ENCODE peak calls at places on chromosomes 3 and 15, in nine cellular contexts. J, D, F, Y, Q, U, X, L and S are unnamed samples. For H3K36me3, the result is how much of the 10 kb centered on the place peaks cover.

GRCh38 chr3:58874248-58874741 is 175.5 kb downstream of the CFAP20DC start:
- DNase-seq in D (peak), X (no peak), J (no peak), F (peak), L (no peak), U (peak), Q (no peak), Y (no peak), S (no peak)

GRCh38 chr15:79329186-79329611 is 18.3 kb downstream of the TMED3 start:
- DNase-seq in Y (no peak), D (peak), Q (no peak), U (no peak), X (no peak), L (no peak), F (peak), J (no peak), S (no peak)

GRCh38 chr3:188772886-188773285 is 398.9 kb upstream of the TPRG1 start:
- DNase-seq in D (peak), U (no peak), J (no peak), Q (peak), L (no peak), F (peak), X (peak), Y (no peak), S (no peak)

GRCh38 chr15:101765772-101766456 is 37.4 kb upstream of the OR4F6 start:
- DNase-seq in U (no peak), Q (no peak), X (no peak), J (no peak), D (no peak), Y (no peak), F (no peak), L (no peak), S (no peak)

GRCh38 chr3:66397745-66398144 is 103.1 kb downstream of the LRIG1 start:
- DNase-seq in L (no peak), Y (no peak), F (peak), J (no peak), D (peak), U (no peak), Q (no peak), X (peak), S (no peak)

GRCh38 chr3:15367059-15367458 is 34.7 kb upstream of the SH3BP5 start:
- DNase-seq in L (no peak), D (peak), J (no peak), Y (no peak), X (no peak), F (peak), Q (no peak), U (no peak), S (no peak)

GRCh38 chr3:15205934-15206661 is at the start of gene CAPN7:
- DNase-seq in Q (peak), J (peak), L (peak), U (peak), D (peak), Y (peak), F (peak), X (peak), S (peak)

GRCh38 chr15:74032046-74032445 is 37.5 kb downstream of the PML start:
- DNase-seq in Y (no peak), X (no peak), D (no peak), J (no peak), F (no peak), Q (no peak), U (no peak), L (no peak), S (no peak)

GRCh38 chr3:121995190-121996137 is 26.6 kb downstream of the ILDR1 start:
- DNase-seq in U (peak), X (peak), L (peak), J (peak), Y (no peak), D (peak), Q (no peak), F (peak), S (peak)

GRCh38 chr3:102165367-102165766 is 269.4 kb upstream of the ZPLD1 start:
- DNase-seq in F (peak), Y (no peak), Q (no peak), L (no peak), D (peak), U (no peak), X (no peak), J (no peak), S (no peak)

GRCh38 chr3:12810963-12811362 is 14.5 kb downstream of the CAND2 start:
- DNase-seq in Q (no peak), F (no peak), X (no peak), J (no peak), U (no peak), Y (no peak), D (no peak), L (no peak), S (no peak)
- H3K27ac ChIP-seq in Q (peak), F (no peak), X (peak), J (peak), U (peak), Y (peak), D (no peak), L (peak), S (no peak)

DNA sequence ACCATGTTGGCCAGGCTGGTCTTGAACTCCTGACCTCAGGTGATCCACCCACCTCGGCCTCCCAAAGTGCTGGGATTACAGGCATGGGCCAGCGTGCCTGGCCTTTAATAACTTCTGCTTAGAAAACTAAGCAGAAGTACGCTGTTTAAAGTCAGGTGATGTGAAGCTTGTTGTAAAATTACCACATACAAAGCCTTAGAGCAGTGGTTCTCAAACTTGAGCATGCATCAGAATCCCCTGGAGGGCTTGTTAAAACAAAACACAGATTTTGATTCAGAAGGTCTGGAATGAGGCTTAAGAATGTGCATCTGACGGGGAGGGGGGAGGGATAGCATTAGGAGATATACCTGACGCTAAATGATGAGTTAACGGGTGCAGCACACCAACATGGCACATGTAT is 30.2 kb downstream of the SLTM start:
- DNase-seq in D (peak), X (no peak), Y (no peak), J (no peak), U (no peak), F (peak), Q (no peak), L (no peak), S (no peak)
- H3K36me3 ChIP-seq in D (under half), X (under half), Y (under half), J (under half), U (half or more), F (half or more), Q (under half), L (half or more), S (under half)

GRCh38 chr3:47404420-47404819 is 23.6 kb downstream of the PTPN23 start:
- DNase-seq in L (no peak), F (no peak), D (no peak), Q (no peak), J (no peak), Y (no peak), X (no peak), U (no peak), S (no peak)

GRCh38 chr3:47406762-47407149 is 25.9 kb downstream of the PTPN23 start:
- DNase-seq in Y (no peak), U (peak), D (no peak), X (no peak), J (no peak), F (no peak), L (no peak), Q (no peak), S (no peak)

GRCh38 chr3:47405820-47406761 is 25.3 kb downstream of the PTPN23 start:
- DNase-seq in F (no peak), Y (no peak), D (no peak), X (no peak), Q (no peak), U (no peak), L (no peak), J (no peak), S (no peak)

GRCh38 chr3:47407896-47408838 is 27.3 kb downstream of the PTPN23 start:
- DNase-seq in D (no peak), F (no peak), X (no peak), L (no peak), J (no peak), Y (no peak), Q (no peak), U (no peak), S (no peak)

GRCh38 chr3:47404955-47405790 is 24.4 kb downstream of the PTPN23 start:
- DNase-seq in Y (no peak), Q (peak), J (no peak), F (peak), X (no peak), U (no peak), D (no peak), L (peak), S (no peak)
- H3K27ac ChIP-seq in Y (no peak), Q (peak), J (peak), F (peak), X (peak), U (no peak), D (no peak), L (peak), S (no peak)

GRCh38 chr3:9386060-9386459 is 11.4 kb upstream of the SETD5 start:
- DNase-seq in L (no peak), Y (no peak), X (no peak), D (no peak), Q (no peak), J (no peak), F (no peak), U (no peak), S (no peak)
- H3K36me3 ChIP-seq in L (half or more), Y (half or more), X (under half), D (half or more), Q (under half), J (under half), F (half or more), U (half or more), S (half or more)

DNA sequence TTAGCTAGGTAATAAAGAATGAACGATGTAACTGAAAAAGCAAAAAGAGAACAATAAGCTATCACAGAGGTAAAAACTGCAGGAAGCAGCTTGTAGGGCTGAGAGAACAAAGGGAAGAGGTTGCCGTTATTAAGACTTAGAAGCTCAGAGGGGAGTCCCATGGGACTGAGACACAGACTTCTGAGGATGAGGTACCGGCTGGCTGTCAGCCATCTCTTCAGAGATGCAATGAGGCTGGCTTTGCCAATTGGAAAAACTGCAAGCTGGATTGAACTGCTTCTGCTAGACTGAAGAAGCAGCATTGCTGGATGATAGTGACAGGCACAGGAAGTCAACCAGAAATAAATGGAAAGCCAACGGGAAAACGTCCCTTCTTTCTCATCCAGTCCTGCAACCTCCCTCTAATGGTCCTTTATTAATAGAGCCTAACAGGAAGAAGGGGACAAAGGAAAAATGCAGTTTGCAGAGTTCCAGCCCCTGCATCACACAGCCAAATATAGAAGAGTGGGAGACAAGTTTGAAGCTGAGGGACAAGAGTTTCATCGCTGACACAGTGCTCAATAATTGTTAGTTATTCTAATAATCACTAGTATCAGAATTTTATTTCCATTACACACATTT is 21.1 kb upstream of the KLHL6 start:
- DNase-seq in F (peak), X (no peak), J (no peak), D (no peak), Q (peak), U (no peak), Y (no peak), L (no peak), S (no peak)
- H3K27ac ChIP-seq in F (no peak), X (no peak), J (no peak), D (no peak), Q (no peak), U (no peak), Y (no peak), L (no peak), S (no peak)

GRCh38 chr3:16409032-16409431 is 104.5 kb downstream of the RFTN1 start:
- DNase-seq in J (no peak), D (no peak), X (no peak), L (no peak), F (no peak), U (no peak), Q (no peak), Y (no peak), S (no peak)

GRCh38 chr3:16407365-16407764 is 106.1 kb downstream of the RFTN1 start:
- DNase-seq in Q (no peak), X (no peak), Y (no peak), D (no peak), U (no peak), F (no peak), J (no peak), L (no peak), S (no peak)

GRCh38 chr3:16406579-16406978 is 106.9 kb downstream of the RFTN1 start:
- DNase-seq in D (no peak), J (no peak), F (no peak), L (no peak), Y (no peak), U (no peak), X (no peak), Q (no peak), S (no peak)

GRCh38 chr3:16404349-16404895 is 109.1 kb downstream of the RFTN1 start:
- DNase-seq in D (no peak), U (no peak), L (no peak), J (no peak), Y (no peak), F (no peak), X (no peak), Q (no peak), S (no peak)

GRCh38 chr3:16406175-16406574 is 107.3 kb downstream of the RFTN1 start:
- DNase-seq in Y (no peak), Q (no peak), L (no peak), U (no peak), D (no peak), X (no peak), J (no peak), F (no peak), S (no peak)
- H3K36me3 ChIP-seq in Y (under half), Q (under half), L (under half), U (under half), D (under half), X (under half), J (under half), F (under half), S (under half)

DNA sequence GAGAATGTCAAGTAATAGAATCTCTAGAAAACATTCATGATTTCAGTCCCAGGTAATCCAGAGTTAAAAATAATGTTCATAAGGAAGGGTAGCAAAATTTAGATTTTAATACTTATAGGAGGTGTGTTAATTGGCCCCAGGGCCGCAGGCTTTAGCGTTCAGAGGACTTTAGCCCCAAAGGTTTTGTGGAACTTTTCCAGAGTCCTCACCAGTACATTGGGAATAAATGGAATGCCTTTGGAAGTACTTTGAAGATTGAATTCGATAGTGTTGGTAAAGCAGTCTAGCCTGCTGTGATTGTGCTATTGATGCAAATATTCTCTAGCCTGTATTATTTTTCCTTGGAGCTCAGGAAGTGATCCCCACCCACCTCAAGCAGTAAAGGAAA is 137.1 kb downstream of the IGF1R start:
- DNase-seq in L (no peak), D (no peak), Y (no peak), J (no peak), Q (no peak), F (no peak), X (no peak), U (no peak), S (no peak)
- H3K27ac ChIP-seq in L (peak), D (no peak), Y (no peak), J (no peak), Q (no peak), F (no peak), X (peak), U (no peak), S (no peak)

DNA sequence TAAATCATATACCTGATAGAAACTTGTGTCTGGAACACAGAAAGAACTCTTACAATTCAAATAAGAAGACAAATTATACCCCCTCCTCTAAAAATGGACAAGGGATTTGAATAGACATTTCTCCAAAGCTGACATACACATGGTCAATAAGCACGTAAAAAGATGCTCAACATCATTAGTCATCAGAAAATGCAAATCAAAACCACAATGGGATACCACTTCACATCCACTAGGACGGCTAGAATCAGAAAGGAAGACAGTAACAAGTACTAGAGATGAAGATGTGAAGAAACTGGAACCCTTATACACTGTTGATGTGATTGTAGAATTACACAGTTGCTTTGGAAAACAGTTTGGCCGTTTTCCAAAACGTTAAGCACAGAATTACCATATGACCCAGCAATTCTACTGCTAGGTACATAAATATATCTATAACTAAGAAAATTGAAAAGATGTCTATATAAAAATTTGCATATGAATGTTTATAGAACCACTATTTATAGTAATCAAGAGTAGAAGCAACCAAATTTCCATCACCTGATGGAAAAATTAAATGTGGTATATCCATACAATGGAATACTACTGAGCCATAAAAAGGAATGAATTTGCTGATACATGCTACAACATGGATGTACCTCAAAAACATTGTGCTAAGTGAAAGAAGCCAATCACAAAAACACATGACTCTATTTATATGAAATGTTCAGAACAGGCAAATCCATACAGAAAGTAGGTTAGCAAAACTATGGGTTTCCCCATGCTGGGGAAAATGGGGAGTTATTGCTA is 60.8 kb downstream of the GREM1 start:
- DNase-seq in F (no peak), U (no peak), Q (no peak), X (no peak), L (no peak), D (no peak), J (no peak), Y (no peak), S (no peak)
- H3K36me3 ChIP-seq in F (under half), U (under half), Q (under half), X (under half), L (under half), D (under half), J (under half), Y (under half), S (under half)

DNA sequence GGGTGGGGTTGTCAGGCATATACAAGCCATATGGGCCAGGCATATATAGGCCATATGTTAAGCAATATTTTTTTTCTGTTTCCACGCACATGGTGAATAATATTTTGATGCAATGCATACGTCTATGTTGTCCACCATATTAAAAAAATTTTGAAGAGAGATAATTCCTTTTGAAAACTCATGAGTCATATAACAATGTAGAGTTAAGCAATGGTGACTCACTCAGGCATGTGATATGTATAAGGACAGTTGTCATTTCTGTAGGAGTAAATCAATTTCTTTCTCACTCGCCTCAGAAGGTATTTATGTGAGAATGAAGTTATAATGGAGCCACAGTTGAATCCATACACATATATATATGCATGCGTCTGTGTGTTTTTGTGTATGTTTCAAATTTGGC is 272.6 kb downstream of the EPHA3 start:
- DNase-seq in Y (no peak), U (no peak), X (no peak), L (no peak), F (peak), Q (no peak), J (no peak), D (peak), S (no peak)
- H3K27ac ChIP-seq in Y (no peak), U (no peak), X (no peak), L (no peak), F (no peak), Q (no peak), J (no peak), D (no peak), S (no peak)